ENCODE peak calls at places on chromosomes 4 and X, in five cellular contexts. F, D, V, N and K are unnamed samples.

GRCh38 chr4:2096073-2096609 is 37.0 kb downstream of the NAT8L start:
- DNase-seq in D (peak), V (no peak), N (peak), F (peak), K (no peak)

GRCh38 chr4:140078366-140078765 is 75.6 kb downstream of the MAML3 start:
- DNase-seq in V (no peak), F (no peak), N (no peak), D (peak), K (peak)

GRCh38 chr4:186739802-186740434 is 16.3 kb upstream of the FAT1 start:
- DNase-seq in F (no peak), D (no peak), V (no peak), N (no peak), K (no peak)

GRCh38 chr4:37392540-37393255 is 148.2 kb downstream of the NWD2 start:
- DNase-seq in V (peak), N (peak), D (no peak), F (peak), K (no peak)

GRCh38 chrX:15864629-15865028 is 10.0 kb upstream of the AP1S2 start:
- DNase-seq in V (no peak), N (peak), D (no peak), F (peak), K (no peak)

GRCh38 chr4:8818063-8818881 is 53.4 kb downstream of the HMX1 start:
- DNase-seq in V (peak), F (no peak), N (no peak), D (no peak), K (no peak)

GRCh38 chr4:101230806-101231426 is 116.4 kb downstream of the PPP3CA start:
- DNase-seq in F (peak), N (no peak), V (no peak), D (no peak), K (no peak)

GRCh38 chr4:168580228-168580627 is 83.4 kb downstream of the PALLD start:
- DNase-seq in N (no peak), V (no peak), D (no peak), F (no peak), K (no peak)

GRCh38 chrX:107360788-107361360 is 88.6 kb upstream of the FRMPD3 start:
- DNase-seq in V (no peak), N (no peak), D (no peak), F (peak), K (no peak)

GRCh38 chrX:8374041-8374825 is 90.4 kb upstream of the VCX3B start:
- DNase-seq in D (no peak), V (no peak), N (peak), F (peak), K (no peak)

GRCh38 chr4:105036991-105037390 is 109.7 kb upstream of the TET2 start:
- DNase-seq in V (no peak), D (no peak), N (no peak), F (no peak), K (no peak)

GRCh38 chrX:21926527-21927278 is 13.8 kb upstream of the SMS start:
- DNase-seq in V (no peak), N (peak), D (no peak), F (peak), K (no peak)

GRCh38 chr4:165783626-165784025 is 89.4 kb upstream of the TLL1 start:
- DNase-seq in D (no peak), F (no peak), N (no peak), V (no peak), K (peak)

GRCh38 chrX:111254896-111255693 is 15.2 kb downstream of the CAPN6 start:
- DNase-seq in V (no peak), F (peak), D (no peak), N (peak), K (no peak)

GRCh38 chrX:151776936-151777335 is 42.4 kb downstream of the CNGA2 start:
- DNase-seq in N (no peak), F (no peak), D (no peak), V (no peak), K (no peak)

GRCh38 chr4:55363618-55364420 is 17.8 kb downstream of the SRD5A3 start:
- DNase-seq in V (no peak), D (no peak), F (no peak), N (no peak), K (no peak)

GRCh38 chr4:175833574-175834350 is 21.7 kb upstream of the GPM6A start:
- DNase-seq in D (no peak), V (no peak), N (no peak), F (peak), K (no peak)

GRCh38 chrX:14476169-14476568 is 53.2 kb upstream of the GLRA2 start:
- DNase-seq in F (no peak), D (no peak), N (peak), V (no peak), K (no peak)

GRCh38 chr4:77636902-77637301 is 31.3 kb downstream of the CXCL13 start:
- DNase-seq in N (peak), V (peak), D (no peak), F (peak), K (no peak)

GRCh38 chrX:132810964-132811712 is 147.3 kb downstream of the HS6ST2 start:
- DNase-seq in F (no peak), V (no peak), D (no peak), N (no peak), K (no peak)

GRCh38 chr4:57710053-57710452 is 599.9 kb upstream of the IGFBP7 start:
- DNase-seq in D (peak), N (no peak), V (no peak), F (no peak), K (no peak)

GRCh38 chrX:71366674-71367256 is 608 bp downstream of the TAF1 start:
- DNase-seq in N (peak), D (no peak), F (no peak), V (no peak), K (peak)

GRCh38 chr4:57053508-57053907 is 56.7 kb downstream of the IGFBP7 start:
- DNase-seq in N (peak), V (no peak), D (no peak), F (no peak), K (no peak)

GRCh38 chr4:151356510-151356909 is 31.1 kb upstream of the SH3D19 start:
- DNase-seq in V (no peak), D (no peak), N (peak), F (peak), K (no peak)

GRCh38 chr4:161937596-161937995 is 226.2 kb downstream of the FSTL5 start:
- DNase-seq in N (peak), F (peak), D (no peak), V (no peak), K (no peak)

DNA sequence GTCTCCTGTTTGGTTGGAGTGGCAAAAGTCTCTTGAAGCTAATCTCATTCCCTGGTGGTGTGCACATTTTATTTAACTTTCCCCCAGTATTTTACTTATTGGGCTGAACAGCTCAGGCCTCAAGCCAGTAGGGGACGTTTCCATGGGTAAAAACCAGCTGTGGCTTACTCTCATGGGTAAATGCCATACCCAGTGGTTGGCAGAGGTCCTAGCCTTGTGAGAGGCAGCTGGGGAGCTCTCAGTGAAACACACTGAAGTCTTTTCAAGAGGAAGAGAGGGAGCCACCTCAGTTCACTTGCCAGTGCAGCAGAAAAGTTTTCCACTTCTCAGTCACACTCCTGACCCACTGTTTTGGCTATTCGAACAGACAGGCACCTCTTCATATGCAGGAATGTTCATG is 1964.2 kb downstream of the ARAP2 start:
- DNase-seq in N (no peak), F (no peak), D (no peak), V (no peak), K (no peak)
- TF ChIP-seq CTCF in N (no peak), F (no peak), D (no peak), V (no peak), K (no peak)

GRCh38 chr4:16692493-16692892 is 206.0 kb downstream of the LDB2 start:
- DNase-seq in F (no peak), N (no peak), V (no peak), D (no peak), K (no peak)
- H3K27ac ChIP-seq in F (no peak), N (no peak), V (no peak), D (no peak), K (no peak)

GRCh38 chrX:38375888-38376287 is 23.5 kb downstream of the OTC start:
- DNase-seq in F (peak), D (peak), V (no peak), N (peak), K (peak)
- TF ChIP-seq CTCF in F (peak), D (peak), V (no peak), N (peak), K (peak)

GRCh38 chrX:29762006-29762405 is 453.4 kb upstream of the MAGEB2 start:
- DNase-seq in N (no peak), F (no peak), V (no peak), D (no peak), K (no peak)
- H3K27ac ChIP-seq in N (no peak), F (no peak), V (no peak), D (no peak), K (no peak)

GRCh38 chrX:105609530-105609929 is 212.8 kb upstream of the NRK start:
- DNase-seq in D (no peak), N (no peak), F (no peak), V (no peak), K (no peak)
- TF ChIP-seq CTCF in D (no peak), N (no peak), F (no peak), V (no peak), K (no peak)

DNA sequence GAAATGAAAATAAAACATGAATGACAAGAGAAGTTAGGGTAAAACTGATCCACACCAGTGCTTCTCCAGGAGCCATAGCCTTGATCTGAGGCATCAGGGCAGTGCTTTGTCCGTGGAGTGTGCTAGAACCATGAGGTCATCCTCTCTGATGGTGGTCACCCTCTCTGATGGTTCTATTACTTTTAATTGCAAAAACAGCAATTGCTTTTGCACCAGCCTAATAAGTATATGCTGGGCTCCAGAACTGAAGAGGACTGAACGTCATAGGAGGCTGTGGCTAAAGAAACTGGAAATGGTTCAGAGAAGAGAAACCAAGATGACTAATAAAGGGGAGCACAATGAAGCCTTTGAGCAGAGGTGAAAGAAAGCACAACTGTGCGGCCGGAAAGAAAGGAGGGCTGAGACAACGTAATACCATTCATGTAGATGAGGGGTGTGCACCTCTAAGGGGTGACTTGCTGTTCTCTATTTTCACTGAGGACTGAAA is 17.0 kb upstream of the TMEM154 start:
- DNase-seq in F (peak), N (peak), V (peak), D (no peak), K (no peak)
- H3K27ac ChIP-seq in F (peak), N (peak), V (no peak), D (no peak), K (no peak)

GRCh38 chr4:164695650-164696049 is 58.3 kb upstream of the SMIM31 start:
- DNase-seq in N (no peak), D (no peak), V (no peak), F (no peak), K (no peak)

GRCh38 chr4:164701665-164702064 is 52.3 kb upstream of the SMIM31 start:
- DNase-seq in V (no peak), F (no peak), N (no peak), D (no peak), K (no peak)

DNA sequence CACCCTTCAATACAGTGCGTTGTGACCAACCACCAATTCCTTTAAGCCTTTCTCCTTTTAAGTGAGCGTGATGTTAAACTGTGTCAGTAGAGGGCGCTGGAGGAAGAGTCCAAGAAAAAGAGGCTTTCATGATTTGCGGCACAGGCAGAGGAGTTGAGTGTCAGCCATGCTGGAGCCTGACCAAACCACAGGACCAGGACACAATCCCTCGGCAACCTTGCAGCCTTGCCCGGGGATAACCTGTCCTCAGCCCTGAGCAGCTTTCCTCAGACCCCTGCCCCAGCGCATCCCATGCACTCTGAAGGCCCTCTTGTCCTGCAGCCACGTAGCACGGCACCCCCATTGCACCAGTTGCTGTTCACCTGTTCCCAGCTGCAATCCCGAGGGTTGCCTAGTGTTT is 53.5 kb upstream of the SMIM31 start:
- DNase-seq in N (no peak), F (peak), D (peak), V (no peak), K (peak)
- TF ChIP-seq CTCF in N (peak), F (peak), D (peak), V (no peak), K (peak)

GRCh38 chrX:46793386-46794143 is 34.6 kb upstream of the SLC9A7 start:
- DNase-seq in N (no peak), D (no peak), V (no peak), F (peak), K (no peak)
- H3K27ac ChIP-seq in N (peak), D (no peak), V (no peak), F (peak), K (no peak)

GRCh38 chr4:72888331-72888730 is 181.2 kb downstream of the COX18 start:
- DNase-seq in V (no peak), N (no peak), D (no peak), F (no peak), K (no peak)

GRCh38 chr4:72887152-72887551 is 182.4 kb downstream of the COX18 start:
- DNase-seq in F (no peak), V (no peak), D (no peak), N (no peak), K (no peak)

DNA sequence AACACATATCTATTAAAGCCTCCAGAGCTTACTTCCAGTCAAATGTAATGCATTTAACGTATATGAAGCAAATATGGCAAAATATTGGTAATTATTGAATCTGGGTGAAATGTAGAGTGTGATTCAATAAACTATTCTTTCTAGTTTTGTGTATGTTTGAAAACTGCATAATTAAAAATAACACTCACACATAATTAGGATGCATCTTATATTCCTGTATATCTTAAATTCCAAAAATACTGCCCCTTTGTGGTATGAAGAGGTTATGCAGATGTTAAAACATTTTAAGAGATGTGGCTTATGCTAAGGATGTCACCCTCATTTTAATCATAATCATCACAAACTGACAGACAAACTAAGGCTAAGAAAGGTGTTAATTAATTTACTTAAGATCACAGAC is 182.9 kb downstream of the COX18 start:
- DNase-seq in V (no peak), F (peak), N (no peak), D (no peak), K (no peak)
- TF ChIP-seq CTCF in V (no peak), F (peak), N (peak), D (peak), K (no peak)

GRCh38 chr4:107994894-107995293 is 5.2 kb downstream of the HADH start:
- DNase-seq in V (no peak), D (no peak), N (no peak), F (no peak), K (no peak)
- H3K27ac ChIP-seq in V (no peak), D (no peak), N (no peak), F (no peak), K (no peak)